ENCODE peak calls at places on chromosomes 16 and 17, in seven cellular contexts. H is lower lobe of right lung, Y is IMR-90, W is A673, Z is stomach, D is mammary epithelial cell, X is psoas muscle. S is an unnamed sample. For H3K9me3, the result is how much of the 10 kb centered on the place peaks cover.

GRCh38 chr16:53457670-53458069 is 23.4 kb downstream of the RBL2 start:
- DNase-seq in H (no peak), Y (no peak), W (no peak), Z (no peak), D (peak), X (no peak), S (no peak)

GRCh38 chr16:75109732-75110243 is 6.8 kb downstream of the LDHD start:
- DNase-seq in H (no peak), Y (no peak), W (no peak), Z (peak), D (peak), X (peak), S (no peak)

GRCh38 chr17:17555151-17555550 is 36.4 kb downstream of the PEMT start:
- DNase-seq in H (no peak), Y (no peak), W (no peak), Z (no peak), D (no peak), X (peak), S (no peak)

GRCh38 chr16:46717692-46718091 is 28.2 kb downstream of the ORC6 start:
- DNase-seq in H (no peak), Y (no peak), W (no peak), Z (no peak), D (no peak), X (no peak), S (no peak)

GRCh38 chr17:63035695-63036094 is 69.7 kb downstream of the TANC2 start:
- DNase-seq in H (no peak), Y (no peak), W (no peak), Z (no peak), D (no peak), X (no peak), S (no peak)

GRCh38 chr16:740764-741505 is at the start of gene CIAO3:
- DNase-seq in H (peak), Y (peak), W (peak), Z (peak), D (peak), X (peak), S (peak)

GRCh38 chr16:8863594-8864424 is 5.0 kb downstream of the CARHSP1 start:
- DNase-seq in H (no peak), Y (no peak), W (no peak), Z (peak), D (no peak), X (peak), S (no peak)

GRCh38 chr16:57470683-57471082 is 8.2 kb downstream of the POLR2C start:
- DNase-seq in H (peak), Y (no peak), W (no peak), Z (peak), D (no peak), X (no peak), S (no peak)

GRCh38 chr17:56110463-56111138 is 42.7 kb upstream of the ANKFN1 start:
- DNase-seq in H (peak), Y (no peak), W (no peak), Z (peak), D (no peak), X (no peak), S (no peak)

GRCh38 chr17:67487506-67487905 is 110.4 kb downstream of the PITPNC1 start:
- DNase-seq in H (no peak), Y (peak), W (no peak), Z (no peak), D (no peak), X (no peak), S (no peak)

GRCh38 chr17:43713494-43714162 is 45.0 kb downstream of the SOST start:
- DNase-seq in H (no peak), Y (no peak), W (no peak), Z (no peak), D (peak), X (no peak), S (no peak)

GRCh38 chr17:80992077-80992947 is 671 bp downstream of the CHMP6 start:
- DNase-seq in H (peak), Y (no peak), W (no peak), Z (no peak), D (no peak), X (no peak), S (no peak)

GRCh38 chr16:88805340-88805715 is 1.7 kb downstream of the CDT1 start:
- DNase-seq in H (no peak), Y (no peak), W (no peak), Z (no peak), D (no peak), X (peak), S (no peak)

GRCh38 chr16:13919330-13919682 is 648 bp upstream of the ERCC4 start:
- DNase-seq in H (no peak), Y (peak), W (peak), Z (no peak), D (peak), X (no peak), S (peak)

GRCh38 chr16:25031441-25032307 is 16.5 kb upstream of the ARHGAP17 start:
- DNase-seq in H (peak), Y (peak), W (peak), Z (peak), D (peak), X (peak), S (peak)

GRCh38 chr16:73601911-73602310 is 554.0 kb upstream of the ZFHX3 start:
- DNase-seq in H (no peak), Y (no peak), W (no peak), Z (no peak), D (no peak), X (no peak), S (no peak)

GRCh38 chr16:87576191-87576590 is 26.1 kb upstream of the JPH3 start:
- DNase-seq in H (no peak), Y (no peak), W (no peak), Z (no peak), D (no peak), X (no peak), S (no peak)

GRCh38 chr17:37089998-37090397 is 141.2 kb downstream of the AATF start:
- DNase-seq in H (no peak), Y (no peak), W (no peak), Z (no peak), D (no peak), X (no peak), S (no peak)

GRCh38 chr16:82379601-82380000 is 209.6 kb upstream of the MPHOSPH6 start:
- DNase-seq in H (no peak), Y (no peak), W (no peak), Z (no peak), D (no peak), X (no peak), S (peak)

GRCh38 chr16:17177968-17178880 is 292.5 kb downstream of the XYLT1 start:
- DNase-seq in H (no peak), Y (peak), W (no peak), Z (no peak), D (peak), X (no peak), S (peak)

GRCh38 chr16:82454152-82454551 is 172.6 kb upstream of the CDH13 start:
- DNase-seq in H (no peak), Y (no peak), W (no peak), Z (no peak), D (no peak), X (no peak), S (no peak)

GRCh38 chr17:28554565-28554964 is 2.1 kb upstream of the UNC119 start:
- DNase-seq in H (no peak), Y (no peak), W (no peak), Z (no peak), D (no peak), X (no peak), S (peak)

GRCh38 chr16:11604783-11605563 is 18.3 kb upstream of the LITAF start:
- DNase-seq in H (peak), Y (peak), W (peak), Z (no peak), D (no peak), X (peak), S (no peak)

GRCh38 chr17:73592531-73592961 is 51.7 kb downstream of the SDK2 start:
- DNase-seq in H (no peak), Y (no peak), W (no peak), Z (no peak), D (no peak), X (no peak), S (peak)

GRCh38 chr17:16943541-16944333 is 28.2 kb downstream of the TNFRSF13B start:
- DNase-seq in H (no peak), Y (no peak), W (no peak), Z (peak), D (no peak), X (peak), S (no peak)

GRCh38 chr17:78915872-78916632 is 9.1 kb downstream of the TIMP2 start:
- DNase-seq in H (peak), Y (no peak), W (no peak), Z (peak), D (peak), X (peak), S (no peak)

GRCh38 chr17:78206298-78206697 is 7.8 kb upstream of the BIRC5 start:
- DNase-seq in H (no peak), Y (no peak), W (no peak), Z (no peak), D (no peak), X (no peak), S (no peak)

GRCh38 chr16:68369697-68370096 is 58.9 kb downstream of the PRMT7 start:
- DNase-seq in H (peak), Y (no peak), W (no peak), Z (no peak), D (no peak), X (no peak), S (no peak)

GRCh38 chr17:45367216-45367615 is 50.4 kb upstream of the MAP3K14 start:
- DNase-seq in H (no peak), Y (no peak), W (no peak), Z (no peak), D (no peak), X (no peak), S (no peak)

GRCh38 chr16:77834600-77834963 is 46.2 kb downstream of the VAT1L start:
- DNase-seq in H (no peak), Y (peak), W (no peak), Z (no peak), D (no peak), X (no peak), S (no peak)

GRCh38 chr16:24525970-24526559 is 13.3 kb upstream of the RBBP6 start:
- DNase-seq in H (no peak), Y (no peak), W (no peak), Z (peak), D (peak), X (no peak), S (no peak)

GRCh38 chr17:48723555-48724239 is 712 bp downstream of the PRAC2 start:
- DNase-seq in H (no peak), Y (no peak), W (peak), Z (no peak), D (no peak), X (no peak), S (no peak)

GRCh38 chr17:56913000-56913866 is 616 bp downstream of the TRIM25 start:
- DNase-seq in H (no peak), Y (no peak), W (no peak), Z (no peak), D (no peak), X (no peak), S (peak)

GRCh38 chr16:82055728-82056549 is 20.9 kb downstream of the HSD17B2 start:
- DNase-seq in H (no peak), Y (no peak), W (no peak), Z (no peak), D (peak), X (no peak), S (no peak)

GRCh38 chr16:82580293-82580900 is 46.4 kb upstream of the CDH13 start:
- DNase-seq in H (no peak), Y (no peak), W (peak), Z (peak), D (peak), X (peak), S (peak)

GRCh38 chr17:65794572-65794971 is 233.1 kb upstream of the AXIN2 start:
- DNase-seq in H (no peak), Y (peak), W (peak), Z (peak), D (peak), X (no peak), S (peak)

GRCh38 chr16:54934536-54935410 is 4.1 kb downstream of the IRX5 start:
- DNase-seq in H (peak), Y (no peak), W (no peak), Z (no peak), D (peak), X (peak), S (peak)

GRCh38 chr17:22303096-22303495 is 610.8 kb downstream of the KCNJ18 start:
- DNase-seq in H (no peak), Y (no peak), W (no peak), Z (no peak), D (no peak), X (no peak), S (no peak)
- H3K9me3 ChIP-seq in H (under half), Y (under half), W (under half), Z (half or more), D (half or more), X (under half), S (under half)

GRCh38 chr17:64036198-64036922 is 15.9 kb upstream of the ICAM2 start:
- DNase-seq in H (no peak), Y (no peak), W (no peak), Z (no peak), D (no peak), X (no peak), S (peak)
- TF ChIP-seq CTCF in H (no peak), Y (no peak), W (no peak), Z (no peak), D (peak), X (no peak), S (peak)

GRCh38 chr17:72457712-72458111 is 336.9 kb downstream of the SOX9 start:
- DNase-seq in H (no peak), Y (no peak), W (peak), Z (no peak), D (no peak), X (no peak), S (no peak)
- H3K27ac ChIP-seq in H (no peak), Y (no peak), W (no peak), Z (no peak), D (no peak), X (no peak), S (no peak)

DNA sequence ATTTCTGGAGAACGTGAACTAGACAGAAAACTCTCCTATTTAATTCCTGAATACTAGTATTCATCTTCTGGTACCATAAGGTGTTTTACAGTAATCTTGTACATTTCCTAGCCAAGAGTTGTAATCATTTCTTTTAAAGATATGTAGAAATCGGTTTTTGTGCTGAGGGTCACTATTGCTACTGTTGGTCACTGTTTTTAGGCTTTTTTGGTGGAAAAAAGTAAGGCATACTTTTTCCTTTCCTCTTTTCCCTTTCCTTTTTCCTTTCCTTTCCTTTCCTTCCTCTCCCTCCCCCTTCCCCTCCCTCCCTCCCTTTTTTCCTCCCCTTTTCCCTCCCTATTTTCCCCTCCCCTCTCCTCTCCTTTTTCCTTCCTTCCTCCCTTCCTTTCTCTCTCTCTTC is 706.4 kb upstream of the GOT2 start:
- DNase-seq in H (no peak), Y (no peak), W (no peak), Z (no peak), D (no peak), X (no peak), S (no peak)
- H3K9me3 ChIP-seq in H (under half), Y (under half), W (under half), Z (under half), D (under half), X (under half), S (under half)

GRCh38 chr16:61148930-61149329 is 887.3 kb downstream of the CDH8 start:
- DNase-seq in H (no peak), Y (no peak), W (peak), Z (no peak), D (no peak), X (no peak), S (peak)
- TF ChIP-seq CTCF in H (no peak), Y (no peak), W (no peak), Z (no peak), D (no peak), X (no peak), S (peak)

GRCh38 chr16:84368327-84368996 is at the start of gene ATP2C2:
- DNase-seq in H (peak), Y (no peak), W (no peak), Z (peak), D (peak), X (no peak), S (no peak)
- H3K27ac ChIP-seq in H (peak), Y (no peak), W (no peak), Z (no peak), D (no peak), X (no peak), S (no peak)

DNA sequence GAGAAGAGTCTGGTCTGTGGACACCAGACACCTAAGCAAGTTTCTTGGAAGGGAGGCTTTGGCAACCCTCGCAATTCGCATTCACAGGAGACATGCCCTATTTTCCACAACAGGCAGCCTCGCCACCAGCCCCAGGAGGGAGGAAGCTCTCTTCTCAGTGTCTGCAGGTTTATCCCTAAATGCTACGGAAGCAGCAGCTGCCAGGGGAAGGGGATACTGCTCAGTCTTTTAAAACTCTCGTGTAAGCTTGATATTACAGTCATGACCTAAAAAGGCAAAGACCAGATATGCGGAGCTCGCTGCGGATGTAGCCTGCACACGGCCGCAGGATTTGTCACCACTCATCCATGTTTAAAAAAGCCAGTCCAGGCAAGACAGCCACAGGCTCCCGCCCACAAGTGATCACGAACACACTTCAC is 159.2 kb upstream of the RPH3AL start:
- DNase-seq in H (no peak), Y (peak), W (no peak), Z (no peak), D (peak), X (no peak), S (peak)
- H3K9me3 ChIP-seq in H (under half), Y (under half), W (under half), Z (under half), D (under half), X (under half), S (under half)

S was measured in WERI-Rb-1.